ENCODE peak calls at places on chromosomes 4 and X, in ten cellular contexts. I, F, J, G, M, V, X, Q, B and K are unnamed samples.

GRCh38 chr4:87941537-87942392 is 33.7 kb upstream of the SPP1 start:
- DNase-seq in F (no peak), G (no peak), I (no peak), X (no peak), V (no peak), B (no peak), J (no peak), M (no peak), Q (no peak), K (no peak)

GRCh38 chr4:11805837-11806236 is 377.1 kb upstream of the HS3ST1 start:
- DNase-seq in F (no peak), Q (no peak), M (peak), X (no peak), V (peak), G (no peak), I (no peak), J (no peak), B (no peak), K (no peak)

GRCh38 chrX:8245411-8245810 is 74.3 kb upstream of the VCX2 start:
- DNase-seq in Q (no peak), G (no peak), I (peak), X (no peak), J (no peak), B (no peak), M (peak), F (no peak), V (no peak), K (no peak)

GRCh38 chrX:37314526-37314925 is 34.6 kb upstream of the PRRG1 start:
- DNase-seq in M (no peak), B (no peak), G (no peak), Q (no peak), I (no peak), J (no peak), V (no peak), F (no peak), X (no peak), K (no peak)

GRCh38 chrX:40152706-40153334 is 55.1 kb upstream of the BCOR start:
- DNase-seq in F (no peak), M (no peak), I (peak), Q (no peak), B (no peak), V (peak), J (no peak), G (peak), X (no peak), K (no peak)

GRCh38 chrX:103405009-103405333 is 28.6 kb downstream of the BEX3 start:
- DNase-seq in G (no peak), V (no peak), M (no peak), F (no peak), J (no peak), I (no peak), X (no peak), B (no peak), Q (no peak), K (no peak)

GRCh38 chr4:158877069-158877468 is 108.2 kb downstream of the FNIP2 start:
- DNase-seq in X (no peak), M (no peak), G (no peak), V (no peak), I (no peak), J (no peak), F (no peak), Q (no peak), B (no peak), K (no peak)

GRCh38 chr4:47031011-47031678 is at the start of gene GABRB1:
- DNase-seq in V (no peak), I (peak), M (peak), F (no peak), B (peak), J (peak), X (peak), G (peak), Q (no peak), K (peak)

GRCh38 chrX:131262738-131263679 is 26.1 kb downstream of the IGSF1 start:
- DNase-seq in B (no peak), V (peak), J (no peak), G (no peak), F (no peak), I (peak), M (peak), Q (no peak), X (peak), K (peak)

GRCh38 chr4:119103263-119103662 is 32.4 kb upstream of the MYOZ2 start:
- DNase-seq in Q (no peak), X (no peak), V (no peak), J (no peak), G (peak), M (no peak), B (peak), F (no peak), I (no peak), K (peak)

GRCh38 chr4:103306870-103307345 is 108.8 kb upstream of the CENPE start:
- DNase-seq in Q (no peak), G (no peak), X (peak), F (peak), I (peak), M (peak), V (no peak), B (no peak), J (peak), K (no peak)

GRCh38 chr4:183175631-183176232 is 76.7 kb downstream of the WWC2 start:
- DNase-seq in Q (no peak), M (peak), F (no peak), G (no peak), B (no peak), V (no peak), J (no peak), I (no peak), X (no peak), K (no peak)

GRCh38 chrX:119482497-119483480 is 14.5 kb downstream of the SLC25A5 start:
- DNase-seq in M (peak), Q (peak), X (peak), I (peak), V (no peak), B (no peak), F (peak), J (peak), G (peak), K (peak)
- TF ChIP-seq CTCF in M (peak), Q (peak), X (peak), I (peak), V (peak), B (peak), F (peak), J (peak), G (peak), K (peak)

GRCh38 chrX:86349115-86349514 is 200.9 kb downstream of the DACH2 start:
- DNase-seq in G (no peak), I (no peak), F (no peak), J (no peak), Q (no peak), V (no peak), B (no peak), M (no peak), X (no peak), K (no peak)

DNA sequence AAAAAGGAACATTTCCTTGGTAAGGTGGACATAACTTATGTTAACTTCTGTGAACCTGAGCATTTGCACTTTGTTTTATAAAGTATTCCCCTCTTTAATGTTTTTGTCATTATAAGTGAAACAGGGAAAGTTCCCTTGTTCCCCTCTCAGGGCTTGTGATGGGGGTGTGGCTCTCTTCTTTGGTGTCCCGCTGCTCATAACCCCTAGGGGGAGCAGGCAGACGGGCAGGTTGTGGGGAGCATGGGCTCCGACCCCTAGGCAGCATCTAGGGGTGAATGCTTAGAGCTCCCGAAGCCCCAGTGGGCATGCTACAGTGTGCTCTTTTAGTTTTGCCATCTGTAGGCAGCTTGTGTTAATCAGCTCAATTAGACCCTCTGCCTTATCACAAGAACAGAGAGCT is 200.4 kb downstream of the DACH2 start:
- DNase-seq in J (no peak), V (peak), X (no peak), G (no peak), F (no peak), Q (no peak), I (no peak), M (no peak), B (no peak), K (peak)
- TF ChIP-seq CTCF in J (no peak), V (peak), X (no peak), G (no peak), F (no peak), Q (no peak), I (no peak), M (no peak), B (no peak), K (peak)

GRCh38 chrX:129696463-129697155 is 41.9 kb upstream of the APLN start:
- DNase-seq in V (peak), X (no peak), F (no peak), J (no peak), Q (no peak), M (no peak), G (no peak), I (no peak), B (no peak), K (no peak)
- TF ChIP-seq CTCF in V (no peak), X (no peak), F (no peak), J (no peak), Q (no peak), M (no peak), G (no peak), I (no peak), B (no peak), K (no peak)

GRCh38 chr4:6333301-6334202 is 63.9 kb downstream of the WFS1 start:
- DNase-seq in F (no peak), G (no peak), Q (no peak), X (no peak), I (no peak), J (no peak), B (no peak), V (peak), M (no peak), K (no peak)
- TF ChIP-seq CTCF in F (peak), G (no peak), Q (no peak), X (peak), I (peak), J (peak), B (peak), V (peak), M (peak), K (peak)